ENCODE peak calls at places on chromosomes 12 and 14, in eight cellular contexts. One of them, this sample, is unnamed.

GRCh38 chr14:56809262-56810215 is 740 bp downstream of the OTX2 start:
- DNase-seq in K562: no peak
- DNase-seq in HCT116: no peak
- DNase-seq in GM12878: no peak
- DNase-seq in SK-N-SH: no peak
- DNase-seq in HepG2: no peak
- DNase-seq in endothelial cell of umbilical vein: no peak
- DNase-seq in H1: peak; percentile 68
- DNase-seq in this sample: no peak

GRCh38 chr14:61192970-61193369 is 88.2 kb downstream of the TMEM30B start:
- DNase-seq in HepG2: no peak
- DNase-seq in H1: no peak
- DNase-seq in GM12878: no peak
- DNase-seq in SK-N-SH: no peak
- DNase-seq in HCT116: no peak
- DNase-seq in endothelial cell of umbilical vein: no peak
- DNase-seq in K562: no peak
- DNase-seq in this sample: no peak

GRCh38 chr14:20412422-20412821 is 879 bp downstream of the TEP1 start:
- DNase-seq in HCT116: no peak
- DNase-seq in H1: no peak
- DNase-seq in GM12878: peak; percentile 39
- DNase-seq in SK-N-SH: no peak
- DNase-seq in K562: no peak
- DNase-seq in endothelial cell of umbilical vein: peak; percentile 33
- DNase-seq in HepG2: no peak
- DNase-seq in this sample: no peak

GRCh38 chr14:54743382-54743781 is 159.2 kb downstream of the GCH1 start:
- DNase-seq in H1: no peak
- DNase-seq in K562: no peak
- DNase-seq in endothelial cell of umbilical vein: no peak
- DNase-seq in HCT116: no peak
- DNase-seq in SK-N-SH: no peak
- DNase-seq in GM12878: no peak
- DNase-seq in HepG2: no peak
- DNase-seq in this sample: no peak

GRCh38 chr12:39095636-39096330 is 190.4 kb upstream of the CPNE8 start:
- DNase-seq in HCT116: no peak
- DNase-seq in endothelial cell of umbilical vein: no peak
- DNase-seq in GM12878: no peak
- DNase-seq in H1: no peak
- DNase-seq in K562: no peak
- DNase-seq in SK-N-SH: no peak
- DNase-seq in HepG2: no peak
- DNase-seq in this sample: no peak

GRCh38 chr12:15541996-15542631 is 219.8 kb downstream of the PTPRO start:
- DNase-seq in HCT116: no peak
- DNase-seq in H1: no peak
- DNase-seq in SK-N-SH: no peak
- DNase-seq in endothelial cell of umbilical vein: no peak
- DNase-seq in HepG2: no peak
- DNase-seq in K562: no peak
- DNase-seq in GM12878: no peak
- DNase-seq in this sample: no peak

GRCh38 chr14:23567186-23568020 is at the start of gene AP1G2:
- DNase-seq in HCT116: peak; percentile 73
- DNase-seq in endothelial cell of umbilical vein: peak; percentile 49
- DNase-seq in SK-N-SH: peak; percentile 92
- DNase-seq in K562: peak; percentile 93
- DNase-seq in H1: peak; percentile 91
- DNase-seq in HepG2: peak; percentile 97
- DNase-seq in GM12878: peak; percentile 69
- DNase-seq in this sample: no peak

GRCh38 chr14:53391631-53392030 is 238.5 kb upstream of the DDHD1 start:
- DNase-seq in H1: no peak
- DNase-seq in K562: no peak
- DNase-seq in GM12878: no peak
- DNase-seq in endothelial cell of umbilical vein: peak; percentile 9
- DNase-seq in HepG2: no peak
- DNase-seq in HCT116: peak; percentile 88
- DNase-seq in SK-N-SH: no peak
- DNase-seq in this sample: no peak

GRCh38 chr12:81167694-81168093 is 89.8 kb downstream of the ACSS3 start:
- DNase-seq in HepG2: no peak
- DNase-seq in H1: no peak
- DNase-seq in HCT116: no peak
- DNase-seq in SK-N-SH: no peak
- DNase-seq in GM12878: no peak
- DNase-seq in K562: no peak
- DNase-seq in endothelial cell of umbilical vein: peak; percentile 19
- DNase-seq in this sample: no peak

GRCh38 chr12:30329281-30329680 is 366.4 kb downstream of the IPO8 start:
- DNase-seq in HCT116: no peak
- DNase-seq in HepG2: no peak
- DNase-seq in SK-N-SH: no peak
- DNase-seq in K562: no peak
- DNase-seq in GM12878: no peak
- DNase-seq in H1: no peak
- DNase-seq in endothelial cell of umbilical vein: no peak
- DNase-seq in this sample: no peak

GRCh38 chr12:52241205-52241842 is 8.3 kb downstream of the KRT7 start:
- DNase-seq in SK-N-SH: peak; percentile 13
- DNase-seq in K562: no peak
- DNase-seq in HepG2: no peak
- DNase-seq in H1: no peak
- DNase-seq in HCT116: no peak
- DNase-seq in endothelial cell of umbilical vein: no peak
- DNase-seq in GM12878: no peak
- DNase-seq in this sample: no peak

GRCh38 chr12:82873951-82874350 is 187.2 kb downstream of the TMTC2 start:
- DNase-seq in SK-N-SH: peak; percentile 26
- DNase-seq in H1: no peak
- DNase-seq in GM12878: no peak
- DNase-seq in HepG2: no peak
- DNase-seq in HCT116: no peak
- DNase-seq in endothelial cell of umbilical vein: no peak
- DNase-seq in K562: no peak
- DNase-seq in this sample: no peak

GRCh38 chr14:71586131-71586893 is 345.9 kb upstream of the RGS6 start:
- DNase-seq in HCT116: no peak
- DNase-seq in K562: no peak
- DNase-seq in H1: no peak
- DNase-seq in GM12878: no peak
- DNase-seq in SK-N-SH: peak; percentile 20
- DNase-seq in HepG2: no peak
- DNase-seq in endothelial cell of umbilical vein: no peak
- DNase-seq in this sample: no peak

GRCh38 chr12:56684745-56685369 is 3.2 kb downstream of the PTGES3 start:
- DNase-seq in HepG2: no peak
- DNase-seq in endothelial cell of umbilical vein: peak; percentile 27
- DNase-seq in K562: no peak
- DNase-seq in H1: no peak
- DNase-seq in SK-N-SH: no peak
- DNase-seq in GM12878: no peak
- DNase-seq in HCT116: no peak
- DNase-seq in this sample: no peak

GRCh38 chr12:56679834-56680575 is 8.1 kb downstream of the PTGES3 start:
- DNase-seq in HCT116: no peak
- DNase-seq in GM12878: no peak
- DNase-seq in endothelial cell of umbilical vein: no peak
- DNase-seq in SK-N-SH: no peak
- DNase-seq in H1: no peak
- DNase-seq in HepG2: no peak
- DNase-seq in K562: no peak
- DNase-seq in this sample: no peak

GRCh38 chr12:56677680-56678079 is 10.4 kb downstream of the PTGES3 start:
- DNase-seq in HCT116: no peak
- DNase-seq in H1: no peak
- DNase-seq in GM12878: no peak
- DNase-seq in HepG2: no peak
- DNase-seq in SK-N-SH: no peak
- DNase-seq in K562: no peak
- DNase-seq in endothelial cell of umbilical vein: no peak
- DNase-seq in this sample: no peak

GRCh38 chr12:56678852-56679251 is 9.2 kb downstream of the PTGES3 start:
- DNase-seq in K562: no peak
- DNase-seq in endothelial cell of umbilical vein: no peak
- DNase-seq in GM12878: no peak
- DNase-seq in H1: no peak
- DNase-seq in SK-N-SH: no peak
- DNase-seq in HCT116: no peak
- DNase-seq in HepG2: no peak
- DNase-seq in this sample: no peak

DNA sequence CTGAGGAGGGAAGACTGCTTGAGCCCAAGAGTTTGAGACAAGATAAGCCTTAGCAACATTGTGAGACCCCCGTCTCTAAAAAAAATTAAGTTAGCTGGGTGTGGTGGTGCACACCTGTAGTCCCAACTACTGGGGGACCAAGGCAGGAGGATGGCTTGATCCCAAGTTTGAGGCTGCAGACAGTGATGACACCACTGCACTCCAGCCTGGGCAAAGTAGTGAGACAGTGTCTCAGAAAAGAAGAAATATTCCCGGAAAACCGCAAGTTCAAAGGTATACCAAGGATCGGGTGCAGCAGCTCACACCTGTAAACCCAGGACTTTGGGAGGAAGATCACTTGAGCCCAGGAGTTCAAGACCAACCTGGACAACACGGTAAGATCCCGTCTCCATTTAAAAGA is 5.8 kb downstream of the PTGES3 start:
- DNase-seq in endothelial cell of umbilical vein: no peak
- DNase-seq in HCT116: no peak
- DNase-seq in SK-N-SH: no peak
- DNase-seq in K562: no peak
- DNase-seq in H1: no peak
- DNase-seq in HepG2: no peak
- DNase-seq in GM12878: no peak
- DNase-seq in this sample: no peak
- H3K9ac ChIP-seq in endothelial cell of umbilical vein: no peak overlapping the region
- H3K9ac ChIP-seq in HCT116: no peak overlapping the region
- H3K9ac ChIP-seq in SK-N-SH: no peak overlapping the region
- H3K9ac ChIP-seq in K562: peak overlapping the region; percentile 92
- H3K9ac ChIP-seq in H1: no peak overlapping the region
- H3K9ac ChIP-seq in HepG2: no peak overlapping the region
- H3K9ac ChIP-seq in GM12878: peak overlapping the region; percentile 26
- H3K9ac ChIP-seq in this sample: no peak overlapping the region

DNA sequence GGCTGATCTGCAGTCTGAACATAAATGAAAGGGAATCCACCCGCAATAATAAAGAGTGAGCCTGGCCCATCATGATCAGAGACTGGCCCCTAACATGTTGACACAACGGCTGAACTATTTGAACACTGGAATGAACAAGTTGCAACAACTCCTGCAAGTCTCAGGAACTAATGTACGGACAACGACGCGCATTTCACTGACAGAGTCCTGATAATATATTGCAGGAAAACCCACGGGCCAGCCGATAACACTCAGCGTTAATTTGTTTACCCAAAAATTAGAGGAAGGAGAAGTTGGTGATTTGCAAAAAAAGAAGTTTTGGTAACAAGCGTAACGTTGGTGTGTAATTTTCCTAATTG is 195.7 kb upstream of the BTG1 start:
- DNase-seq in HepG2: peak; percentile 9
- DNase-seq in GM12878: no peak
- DNase-seq in SK-N-SH: no peak
- DNase-seq in K562: peak; percentile 27
- DNase-seq in HCT116: no peak
- DNase-seq in H1: no peak
- DNase-seq in endothelial cell of umbilical vein: no peak
- DNase-seq in this sample: no peak
- TF ChIP-seq POLR2AphosphoS5 in HepG2: no peak
- TF ChIP-seq POLR2AphosphoS5 in GM12878: no peak
- TF ChIP-seq POLR2AphosphoS5 in SK-N-SH: no peak
- TF ChIP-seq POLR2AphosphoS5 in K562: no peak
- TF ChIP-seq POLR2AphosphoS5 in HCT116: no peak
- TF ChIP-seq POLR2AphosphoS5 in H1: no peak
- TF ChIP-seq POLR2AphosphoS5 in endothelial cell of umbilical vein: no peak
- TF ChIP-seq POLR2AphosphoS5 in this sample: no peak

GRCh38 chr12:57238854-57239554 is 9.5 kb downstream of the SHMT2 start:
- DNase-seq in GM12878: no peak
- DNase-seq in HCT116: peak; percentile 58
- DNase-seq in SK-N-SH: peak; percentile 98
- DNase-seq in endothelial cell of umbilical vein: peak; percentile 86
- DNase-seq in HepG2: peak; percentile 68
- DNase-seq in K562: peak; percentile 96
- DNase-seq in H1: peak; percentile 98
- DNase-seq in this sample: no peak
- H3K4me3 ChIP-seq in GM12878: peak overlapping the region; percentile 68
- H3K4me3 ChIP-seq in HCT116: peak overlapping the region; percentile 55
- H3K4me3 ChIP-seq in SK-N-SH: peak overlapping the region; percentile 72
- H3K4me3 ChIP-seq in endothelial cell of umbilical vein: peak overlapping the region; percentile 35
- H3K4me3 ChIP-seq in HepG2: peak overlapping the region; percentile 67
- H3K4me3 ChIP-seq in K562: peak overlapping the region; percentile 46
- H3K4me3 ChIP-seq in H1: peak overlapping the region; percentile 42
- H3K4me3 ChIP-seq in this sample: peak overlapping the region; percentile 84

GRCh38 chr12:28938581-28939301 is 210.3 kb upstream of the FAR2 start:
- DNase-seq in GM12878: no peak
- DNase-seq in HepG2: no peak
- DNase-seq in K562: no peak
- DNase-seq in endothelial cell of umbilical vein: peak; percentile 85
- DNase-seq in SK-N-SH: no peak
- DNase-seq in HCT116: no peak
- DNase-seq in H1: no peak
- DNase-seq in this sample: no peak

GRCh38 chr12:28938056-28938455 is 211.0 kb upstream of the FAR2 start:
- DNase-seq in K562: no peak
- DNase-seq in HepG2: no peak
- DNase-seq in endothelial cell of umbilical vein: no peak
- DNase-seq in HCT116: no peak
- DNase-seq in GM12878: no peak
- DNase-seq in SK-N-SH: no peak
- DNase-seq in H1: no peak
- DNase-seq in this sample: no peak

GRCh38 chr12:28937196-28937595 is 211.9 kb upstream of the FAR2 start:
- DNase-seq in HCT116: no peak
- DNase-seq in SK-N-SH: no peak
- DNase-seq in H1: no peak
- DNase-seq in GM12878: no peak
- DNase-seq in K562: no peak
- DNase-seq in HepG2: no peak
- DNase-seq in endothelial cell of umbilical vein: peak; percentile 35
- DNase-seq in this sample: no peak

GRCh38 chr12:28936221-28936620 is 212.9 kb upstream of the FAR2 start:
- DNase-seq in K562: no peak
- DNase-seq in SK-N-SH: no peak
- DNase-seq in HepG2: no peak
- DNase-seq in HCT116: no peak
- DNase-seq in GM12878: no peak
- DNase-seq in endothelial cell of umbilical vein: no peak
- DNase-seq in H1: no peak
- DNase-seq in this sample: no peak

DNA sequence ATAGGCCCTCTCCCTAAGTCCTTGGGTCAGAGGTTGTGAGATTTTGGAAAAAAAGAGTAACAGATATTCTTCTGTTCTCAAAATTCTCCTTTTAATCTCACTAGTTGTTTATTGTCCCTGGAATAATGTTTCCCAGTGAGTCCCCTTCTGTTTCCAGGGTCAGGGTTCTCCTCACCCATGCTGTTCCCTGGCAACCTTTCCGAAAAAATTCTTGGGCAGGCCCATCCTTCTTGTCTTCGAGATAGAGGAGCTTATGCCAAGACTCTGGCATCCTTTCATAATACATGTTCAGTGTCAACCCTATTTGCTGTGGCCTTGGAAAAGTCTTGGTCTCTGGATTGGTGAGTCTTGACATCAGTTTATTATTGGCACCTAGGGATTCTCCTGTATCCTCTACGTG is 212.4 kb upstream of the FAR2 start:
- DNase-seq in GM12878: no peak
- DNase-seq in K562: no peak
- DNase-seq in endothelial cell of umbilical vein: no peak
- DNase-seq in HepG2: no peak
- DNase-seq in SK-N-SH: no peak
- DNase-seq in HCT116: no peak
- DNase-seq in H1: no peak
- DNase-seq in this sample: no peak
- H3K9ac ChIP-seq in GM12878: no peak overlapping the region
- H3K9ac ChIP-seq in K562: no peak overlapping the region
- H3K9ac ChIP-seq in endothelial cell of umbilical vein: no peak overlapping the region
- H3K9ac ChIP-seq in HepG2: no peak overlapping the region
- H3K9ac ChIP-seq in SK-N-SH: no peak overlapping the region
- H3K9ac ChIP-seq in HCT116: no peak overlapping the region
- H3K9ac ChIP-seq in H1: no peak overlapping the region
- H3K9ac ChIP-seq in this sample: no peak overlapping the region

This sample was measured in SK-N-MC.